ENCODE peak calls at places on chromosomes 2 and 18, in five cellular contexts. One of them, this sample, is unnamed. For H3K9me3, the result is how much of the 10 kb centered on the place peaks cover.

GRCh38 chr2:48592067-48592466 is 25.6 kb upstream of the GTF2A1L start:
- DNase-seq in transverse colon: no peak
- DNase-seq in psoas muscle: no peak
- DNase-seq in WERI-Rb-1: no peak
- DNase-seq in H9: no peak
- DNase-seq in this sample: no peak

GRCh38 chr2:42828487-42829416 is 36.4 kb upstream of the HAAO start:
- DNase-seq in transverse colon: peak
- DNase-seq in psoas muscle: peak
- DNase-seq in WERI-Rb-1: peak
- DNase-seq in H9: peak
- DNase-seq in this sample: peak

GRCh38 chr2:224220581-224221255 is 181.2 kb downstream of the FAM124B start:
- DNase-seq in transverse colon: no peak
- DNase-seq in H9: no peak
- DNase-seq in WERI-Rb-1: no peak
- DNase-seq in psoas muscle: no peak
- DNase-seq in this sample: peak

GRCh38 chr2:217901826-217902225 is 101.0 kb downstream of the TNS1 start:
- DNase-seq in transverse colon: no peak
- DNase-seq in WERI-Rb-1: no peak
- DNase-seq in H9: no peak
- DNase-seq in psoas muscle: peak
- DNase-seq in this sample: no peak

GRCh38 chr2:128316777-128317185 is 1.9 kb downstream of the HS6ST1 start:
- DNase-seq in H9: no peak
- DNase-seq in WERI-Rb-1: no peak
- DNase-seq in psoas muscle: no peak
- DNase-seq in transverse colon: no peak
- DNase-seq in this sample: no peak

GRCh38 chr2:196601430-196602306 is 37.8 kb upstream of the CCDC150 start:
- DNase-seq in WERI-Rb-1: peak
- DNase-seq in transverse colon: no peak
- DNase-seq in H9: no peak
- DNase-seq in psoas muscle: peak
- DNase-seq in this sample: peak

GRCh38 chr2:162890690-162891311 is 52.2 kb upstream of the KCNH7 start:
- DNase-seq in psoas muscle: no peak
- DNase-seq in H9: no peak
- DNase-seq in transverse colon: no peak
- DNase-seq in WERI-Rb-1: peak
- DNase-seq in this sample: peak

GRCh38 chr2:194301946-194302345 is 1355.1 kb upstream of the SLC39A10 start:
- DNase-seq in WERI-Rb-1: no peak
- DNase-seq in H9: no peak
- DNase-seq in transverse colon: no peak
- DNase-seq in psoas muscle: no peak
- DNase-seq in this sample: no peak

GRCh38 chr2:186822323-186822722 is 26.6 kb downstream of the ZSWIM2 start:
- DNase-seq in transverse colon: no peak
- DNase-seq in H9: no peak
- DNase-seq in psoas muscle: no peak
- DNase-seq in WERI-Rb-1: no peak
- DNase-seq in this sample: no peak

DNA sequence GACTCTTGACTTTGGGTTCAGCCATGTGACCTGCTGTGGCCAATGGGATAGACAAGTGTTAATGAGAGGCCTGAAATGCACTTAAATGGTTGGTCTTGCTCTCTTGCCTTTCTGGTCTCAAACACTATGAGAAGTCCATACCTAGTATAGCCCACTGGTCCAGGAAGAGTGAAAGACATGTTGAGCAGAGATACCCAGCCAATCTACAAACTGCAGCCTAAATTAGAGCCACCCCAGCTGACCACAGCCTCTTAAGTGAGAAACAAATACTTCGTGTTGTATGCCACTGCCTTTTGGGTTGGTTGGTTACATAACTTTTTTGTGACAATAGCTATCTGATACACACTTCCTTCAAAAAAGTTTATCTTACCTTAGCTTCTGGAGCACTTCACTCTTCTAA is 8.7 kb upstream of the EXOC6B start:
- DNase-seq in H9: no peak
- DNase-seq in transverse colon: no peak
- DNase-seq in WERI-Rb-1: no peak
- DNase-seq in psoas muscle: no peak
- DNase-seq in this sample: no peak
- H3K9me3 ChIP-seq in H9: under half
- H3K9me3 ChIP-seq in transverse colon: under half
- H3K9me3 ChIP-seq in WERI-Rb-1: under half
- H3K9me3 ChIP-seq in psoas muscle: under half
- H3K9me3 ChIP-seq in this sample: under half

GRCh38 chr18:13703899-13704298 is 22.5 kb downstream of the FAM210A start:
- DNase-seq in psoas muscle: no peak
- DNase-seq in WERI-Rb-1: no peak
- DNase-seq in transverse colon: no peak
- DNase-seq in H9: no peak
- DNase-seq in this sample: no peak
- H3K9me3 ChIP-seq in psoas muscle: under half
- H3K9me3 ChIP-seq in WERI-Rb-1: under half
- H3K9me3 ChIP-seq in transverse colon: under half
- H3K9me3 ChIP-seq in H9: under half
- H3K9me3 ChIP-seq in this sample: under half

GRCh38 chr2:222352981-222353380 is 54.2 kb upstream of the PAX3 start:
- DNase-seq in psoas muscle: no peak
- DNase-seq in transverse colon: no peak
- DNase-seq in H9: no peak
- DNase-seq in WERI-Rb-1: no peak
- DNase-seq in this sample: no peak
- H3K9me3 ChIP-seq in psoas muscle: under half
- H3K9me3 ChIP-seq in transverse colon: under half
- H3K9me3 ChIP-seq in H9: under half
- H3K9me3 ChIP-seq in WERI-Rb-1: under half
- H3K9me3 ChIP-seq in this sample: under half

GRCh38 chr2:2108189-2108588 is 222.9 kb downstream of the MYT1L start:
- DNase-seq in psoas muscle: no peak
- DNase-seq in H9: no peak
- DNase-seq in transverse colon: no peak
- DNase-seq in WERI-Rb-1: no peak
- DNase-seq in this sample: no peak
- H3K9me3 ChIP-seq in psoas muscle: under half
- H3K9me3 ChIP-seq in H9: under half
- H3K9me3 ChIP-seq in transverse colon: under half
- H3K9me3 ChIP-seq in WERI-Rb-1: under half
- H3K9me3 ChIP-seq in this sample: under half

GRCh38 chr2:190723397-190724090 is 74.7 kb downstream of the NAB1 start:
- DNase-seq in H9: no peak
- DNase-seq in psoas muscle: no peak
- DNase-seq in transverse colon: no peak
- DNase-seq in WERI-Rb-1: no peak
- DNase-seq in this sample: no peak
- H3K9me3 ChIP-seq in H9: under half
- H3K9me3 ChIP-seq in psoas muscle: under half
- H3K9me3 ChIP-seq in transverse colon: under half
- H3K9me3 ChIP-seq in WERI-Rb-1: under half
- H3K9me3 ChIP-seq in this sample: under half

DNA sequence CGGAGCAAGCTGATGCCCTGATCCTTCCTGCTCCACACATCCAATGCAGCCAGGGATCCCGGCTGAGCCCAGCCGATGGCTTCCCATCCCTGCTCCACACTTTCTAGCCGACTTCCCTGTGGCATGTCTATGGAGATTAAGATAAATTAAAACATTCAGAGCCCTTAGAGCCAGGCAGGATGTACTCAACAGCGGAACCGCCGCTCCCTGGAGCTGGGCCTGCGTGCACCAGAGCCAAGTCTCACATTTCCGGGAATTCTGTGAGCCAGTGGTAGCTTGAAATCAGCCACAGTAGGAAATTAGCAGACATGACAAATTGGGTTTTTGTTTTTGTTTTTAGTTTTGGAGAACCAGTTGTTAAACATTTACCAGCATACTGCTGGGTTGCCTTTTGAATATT is 620.6 kb downstream of the GALR1 start:
- DNase-seq in transverse colon: no peak
- DNase-seq in H9: no peak
- DNase-seq in psoas muscle: no peak
- DNase-seq in WERI-Rb-1: no peak
- DNase-seq in this sample: no peak
- H3K9me3 ChIP-seq in transverse colon: under half
- H3K9me3 ChIP-seq in H9: under half
- H3K9me3 ChIP-seq in psoas muscle: under half
- H3K9me3 ChIP-seq in WERI-Rb-1: under half
- H3K9me3 ChIP-seq in this sample: under half

DNA sequence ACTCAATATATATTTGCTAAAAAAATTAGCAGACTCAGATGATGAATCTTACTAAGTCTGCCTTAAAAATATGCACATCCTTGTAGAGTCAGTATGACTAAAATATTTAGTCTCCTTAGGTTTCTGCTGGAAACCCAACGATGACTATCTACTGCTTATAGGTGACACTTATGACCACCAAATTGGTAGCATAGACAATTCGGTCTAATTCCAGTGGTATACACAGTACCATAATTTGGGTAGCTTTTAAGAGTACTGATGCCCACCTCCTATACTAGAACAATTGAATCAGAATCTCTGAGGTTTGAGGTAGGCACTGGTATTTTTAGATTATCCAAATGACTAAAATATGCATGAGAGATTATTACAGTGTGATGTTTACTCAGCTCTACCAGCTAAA is 740.8 kb upstream of the ZEB2 start:
- DNase-seq in psoas muscle: no peak
- DNase-seq in H9: no peak
- DNase-seq in WERI-Rb-1: no peak
- DNase-seq in transverse colon: no peak
- DNase-seq in this sample: no peak
- H3K9me3 ChIP-seq in psoas muscle: under half
- H3K9me3 ChIP-seq in H9: under half
- H3K9me3 ChIP-seq in WERI-Rb-1: under half
- H3K9me3 ChIP-seq in transverse colon: under half
- H3K9me3 ChIP-seq in this sample: under half

GRCh38 chr18:28767781-28768211 is 590.9 kb upstream of the CDH2 start:
- DNase-seq in WERI-Rb-1: no peak
- DNase-seq in transverse colon: no peak
- DNase-seq in H9: no peak
- DNase-seq in psoas muscle: no peak
- DNase-seq in this sample: no peak
- H3K9me3 ChIP-seq in WERI-Rb-1: under half
- H3K9me3 ChIP-seq in transverse colon: under half
- H3K9me3 ChIP-seq in H9: under half
- H3K9me3 ChIP-seq in psoas muscle: under half
- H3K9me3 ChIP-seq in this sample: under half

GRCh38 chr2:164969909-164970690 is 14.8 kb upstream of the SLC38A11 start:
- DNase-seq in transverse colon: no peak
- DNase-seq in psoas muscle: no peak
- DNase-seq in H9: no peak
- DNase-seq in WERI-Rb-1: no peak
- DNase-seq in this sample: no peak
- H3K9me3 ChIP-seq in transverse colon: under half
- H3K9me3 ChIP-seq in psoas muscle: under half
- H3K9me3 ChIP-seq in H9: under half
- H3K9me3 ChIP-seq in WERI-Rb-1: under half
- H3K9me3 ChIP-seq in this sample: under half

This sample was measured in PC-9.